ENCODE peak calls at places on chromosomes 2 and 18, in eight cellular contexts. Q is T-cell, X is fibroblast of mammary gland, R is stromal cell of bone marrow, W is T-helper 2 cell, K is osteocyte, T is right lobe of liver, L is iPS-NIHi11. B is an unnamed sample.

GRCh38 chr2:26904839-26905238 is 56.9 kb downstream of the DPYSL5 start:
- DNase-seq in L (no peak), K (peak), X (no peak), T (no peak), R (no peak), W (no peak), Q (no peak), B (no peak)

GRCh38 chr2:215982465-215982875 is 30.9 kb downstream of the MREG start:
- DNase-seq in W (no peak), R (peak), T (peak), X (peak), L (no peak), Q (no peak), K (no peak), B (no peak)

GRCh38 chr18:2180586-2180985 is 390.7 kb downstream of the METTL4 start:
- DNase-seq in R (no peak), Q (no peak), W (no peak), K (no peak), X (no peak), T (no peak), L (no peak), B (no peak)

GRCh38 chr2:177211602-177212105 is 940 bp upstream of the HNRNPA3 start:
- DNase-seq in L (no peak), Q (no peak), W (no peak), T (no peak), K (no peak), X (no peak), R (no peak), B (no peak)

GRCh38 chr2:223700221-223700620 is 98.1 kb upstream of the SCG2 start:
- DNase-seq in T (no peak), W (no peak), K (no peak), Q (no peak), R (no peak), X (no peak), L (no peak), B (no peak)

GRCh38 chr2:106193491-106193976 is 567 bp downstream of the UXS1 start:
- DNase-seq in W (peak), R (no peak), L (peak), Q (no peak), X (no peak), T (peak), K (no peak), B (no peak)

GRCh38 chr18:9546468-9546867 is 67.9 kb downstream of the PPP4R1 start:
- DNase-seq in T (no peak), R (no peak), X (no peak), Q (no peak), W (no peak), L (no peak), K (no peak), B (no peak)

GRCh38 chr2:88856409-88857135 is 165.1 kb downstream of the RPIA start:
- DNase-seq in X (no peak), R (no peak), Q (no peak), L (no peak), W (no peak), K (no peak), T (no peak), B (no peak)

GRCh38 chr18:79877163-79878091 is 74.0 kb downstream of the SLC66A2 start:
- DNase-seq in Q (no peak), X (no peak), T (no peak), R (no peak), K (peak), L (peak), W (no peak), B (no peak)

GRCh38 chr18:30192216-30192615 is 850.3 kb downstream of the DSC3 start:
- DNase-seq in T (no peak), X (no peak), K (no peak), W (no peak), R (no peak), L (peak), Q (no peak), B (no peak)

GRCh38 chr18:75211721-75212625 is 1.4 kb downstream of the TSHZ1 start:
- DNase-seq in X (no peak), T (peak), Q (no peak), K (no peak), W (no peak), R (no peak), L (peak), B (peak)

GRCh38 chr18:50297621-50298442 is 10.3 kb upstream of the CXXC1 start:
- DNase-seq in K (no peak), T (peak), R (peak), W (peak), Q (peak), X (peak), L (peak), B (peak)

GRCh38 chr18:31819106-31819924 is 58.6 kb upstream of the SLC25A52 start:
- DNase-seq in W (no peak), L (peak), Q (no peak), R (peak), T (no peak), X (peak), K (no peak), B (no peak)

GRCh38 chr2:43083710-43084698 is 142.4 kb downstream of the ZFP36L2 start:
- DNase-seq in X (peak), L (peak), T (no peak), Q (no peak), R (peak), W (no peak), K (no peak), B (no peak)

GRCh38 chr2:235366847-235367246 is 127.0 kb upstream of the AGAP1 start:
- DNase-seq in X (no peak), T (no peak), Q (no peak), K (no peak), W (no peak), L (no peak), R (no peak), B (no peak)

GRCh38 chr2:236833501-236834186 is 252.0 kb upstream of the COPS8 start:
- DNase-seq in Q (no peak), R (no peak), W (no peak), K (no peak), X (peak), T (no peak), L (no peak), B (no peak)

GRCh38 chr2:86039963-86040655 is 65.6 kb downstream of the POLR1A start:
- DNase-seq in R (no peak), L (no peak), T (no peak), K (no peak), W (no peak), X (no peak), Q (no peak), B (no peak)

GRCh38 chr2:238082151-238082550 is 18.0 kb upstream of the ESPNL start:
- DNase-seq in W (no peak), K (peak), T (no peak), R (no peak), Q (no peak), X (no peak), L (no peak), B (no peak)

GRCh38 chr2:134408386-134408785 is 154.5 kb downstream of the MGAT5 start:
- DNase-seq in T (no peak), Q (no peak), R (no peak), W (no peak), L (no peak), K (no peak), X (peak), B (no peak)

GRCh38 chr18:59123588-59124369 is 15.9 kb upstream of the SEC11C start:
- DNase-seq in L (no peak), T (no peak), X (peak), W (no peak), R (peak), Q (no peak), K (no peak), B (no peak)

GRCh38 chr2:31270871-31271270 is 36.9 kb downstream of the EHD3 start:
- DNase-seq in R (no peak), X (no peak), T (no peak), Q (no peak), K (no peak), L (no peak), W (no peak), B (no peak)

GRCh38 chr2:222024934-222025890 is 273.6 kb downstream of the PAX3 start:
- DNase-seq in K (no peak), X (peak), T (no peak), R (peak), W (no peak), Q (no peak), L (peak), B (no peak)

GRCh38 chr18:62200121-62200914 is 13.3 kb downstream of the RELCH start:
- DNase-seq in K (no peak), X (no peak), L (no peak), T (no peak), W (no peak), R (no peak), Q (no peak), B (no peak)

GRCh38 chr2:219987830-219988229 is 360.4 kb downstream of the SLC4A3 start:
- DNase-seq in X (peak), L (no peak), W (no peak), T (no peak), K (no peak), R (peak), Q (no peak), B (no peak)

GRCh38 chr2:135651717-135652116 is 89.9 kb upstream of the UBXN4 start:
- DNase-seq in Q (no peak), L (no peak), T (no peak), R (no peak), W (no peak), K (no peak), X (no peak), B (no peak)

GRCh38 chr18:32450026-32450681 is 20.5 kb downstream of the GAREM1 start:
- DNase-seq in L (no peak), T (no peak), K (no peak), W (no peak), R (no peak), Q (no peak), X (peak), B (no peak)

GRCh38 chr2:228224410-228224809 is 42.9 kb upstream of the SPHKAP start:
- DNase-seq in R (no peak), L (no peak), Q (no peak), X (peak), T (no peak), W (no peak), K (no peak), B (no peak)

GRCh38 chr2:20015482-20016083 is 3.1 kb upstream of the MATN3 start:
- DNase-seq in X (peak), W (no peak), L (peak), Q (no peak), R (peak), K (no peak), T (no peak), B (peak)

GRCh38 chr2:23596316-23596885 is 211.4 kb downstream of the KLHL29 start:
- DNase-seq in K (no peak), L (no peak), T (no peak), W (no peak), Q (no peak), R (peak), X (peak), B (no peak)

GRCh38 chr2:235498556-235499305 is 4.9 kb downstream of the AGAP1 start:
- DNase-seq in L (no peak), K (no peak), X (peak), R (no peak), Q (no peak), W (no peak), T (no peak), B (no peak)

GRCh38 chr18:59091204-59091603 is 48.5 kb upstream of the SEC11C start:
- DNase-seq in Q (no peak), K (no peak), R (no peak), X (no peak), L (peak), T (no peak), W (no peak), B (no peak)